ENCODE peak calls at places on chromosomes 3 and 15, in four cellular contexts. W, B, K and Z are unnamed samples. For H3K9me3, the result is how much of the 10 kb centered on the place peaks cover.

GRCh38 chr15:89198196-89198595 is 23.2 kb downstream of the RLBP1 start:
- DNase-seq in W (no peak), B (no peak), K (no peak), Z (no peak)

GRCh38 chr3:29642393-29643033 is 361.6 kb downstream of the RBMS3 start:
- DNase-seq in W (peak), B (no peak), K (no peak), Z (no peak)

GRCh38 chr3:132979606-132980005 is 58.6 kb upstream of the TMEM108 start:
- DNase-seq in W (no peak), B (no peak), K (no peak), Z (no peak)

GRCh38 chr3:105014631-105015030 is 352.1 kb upstream of the ALCAM start:
- DNase-seq in W (peak), B (no peak), K (no peak), Z (no peak)

GRCh38 chr15:32107477-32108080 is 77.3 kb downstream of the CHRNA7 start:
- DNase-seq in W (no peak), B (no peak), K (no peak), Z (no peak)

GRCh38 chr3:159637895-159638542 is 350.6 kb upstream of the IL12A start:
- DNase-seq in W (peak), B (no peak), K (no peak), Z (no peak)

GRCh38 chr15:92840149-92840548 is 60.0 kb upstream of the CHD2 start:
- DNase-seq in W (no peak), B (no peak), K (peak), Z (no peak)

GRCh38 chr3:48863122-48863521 is 15.4 kb upstream of the PRKAR2A start:
- DNase-seq in W (no peak), B (no peak), K (no peak), Z (no peak)

GRCh38 chr15:67383903-67384302 is 129.3 kb downstream of the IQCH start:
- DNase-seq in W (peak), B (no peak), K (no peak), Z (no peak)

GRCh38 chr3:16618721-16619120 is 13.5 kb upstream of the DAZL start:
- DNase-seq in W (peak), B (no peak), K (no peak), Z (no peak)

GRCh38 chr3:174153875-174154274 is 705.3 kb upstream of the NAALADL2 start:
- DNase-seq in W (peak), B (no peak), K (no peak), Z (no peak)

GRCh38 chr3:156350786-156351185 is 204.1 kb downstream of the SSR3 start:
- DNase-seq in W (no peak), B (no peak), K (no peak), Z (no peak)

GRCh38 chr15:95410757-95411156 is 919.7 kb upstream of the NR2F2 start:
- DNase-seq in W (no peak), B (no peak), K (no peak), Z (no peak)

GRCh38 chr15:40029979-40030893 is 8.7 kb downstream of the SRP14 start:
- DNase-seq in W (peak), B (no peak), K (no peak), Z (no peak)

GRCh38 chr3:126256256-126256655 is 75.9 kb upstream of the ALDH1L1 start:
- DNase-seq in W (peak), B (no peak), K (no peak), Z (no peak)

GRCh38 chr3:58560771-58561311 is 16.4 kb downstream of the FAM107A start:
- DNase-seq in W (peak), B (no peak), K (no peak), Z (no peak)

GRCh38 chr3:21330293-21330692 is 420.7 kb downstream of the ZNF385D start:
- DNase-seq in W (peak), B (no peak), K (no peak), Z (no peak)

GRCh38 chr15:52808441-52808840 is 18.3 kb upstream of the ONECUT1 start:
- DNase-seq in W (no peak), B (no peak), K (no peak), Z (no peak)

GRCh38 chr3:13891492-13892073 is 11.7 kb upstream of the WNT7A start:
- DNase-seq in W (no peak), B (no peak), K (no peak), Z (no peak)

GRCh38 chr3:29718661-29719065 is 437.8 kb downstream of the RBMS3 start:
- DNase-seq in W (no peak), B (no peak), K (no peak), Z (no peak)

GRCh38 chr15:89836255-89837133 is 21.8 kb upstream of the ANPEP start:
- DNase-seq in W (peak), B (no peak), K (no peak), Z (no peak)

GRCh38 chr15:38216763-38217162 is 35.9 kb upstream of the SPRED1 start:
- DNase-seq in W (no peak), B (no peak), K (no peak), Z (no peak)

GRCh38 chr15:81341351-81341750 is 17.4 kb upstream of the STARD5 start:
- DNase-seq in W (no peak), B (no peak), K (no peak), Z (no peak)

GRCh38 chr3:14253022-14253761 is 74.6 kb downstream of the LSM3 start:
- DNase-seq in W (no peak), B (peak), K (no peak), Z (no peak)

GRCh38 chr3:16884084-16884747 is 539 bp upstream of the PLCL2 start:
- DNase-seq in W (peak), B (peak), K (peak), Z (peak)

GRCh38 chr15:31439328-31439727 is 112.7 kb downstream of the KLF13 start:
- DNase-seq in W (no peak), B (no peak), K (no peak), Z (no peak)

GRCh38 chr3:50978991-50979667 is 304.4 kb downstream of the DOCK3 start:
- DNase-seq in W (no peak), B (no peak), K (no peak), Z (no peak)

GRCh38 chr3:71066356-71066755 is 517.2 kb downstream of the FOXP1 start:
- DNase-seq in W (no peak), B (no peak), K (peak), Z (peak)

GRCh38 chr3:190024912-190025311 is 95.8 kb downstream of the P3H2 start:
- DNase-seq in W (no peak), B (no peak), K (no peak), Z (no peak)

GRCh38 chr3:46898321-46899150 is 21.0 kb downstream of the PTH1R start:
- DNase-seq in W (no peak), B (no peak), K (no peak), Z (peak)
- H3K4me3 ChIP-seq in W (no peak), B (peak), K (peak), Z (no peak)

DNA sequence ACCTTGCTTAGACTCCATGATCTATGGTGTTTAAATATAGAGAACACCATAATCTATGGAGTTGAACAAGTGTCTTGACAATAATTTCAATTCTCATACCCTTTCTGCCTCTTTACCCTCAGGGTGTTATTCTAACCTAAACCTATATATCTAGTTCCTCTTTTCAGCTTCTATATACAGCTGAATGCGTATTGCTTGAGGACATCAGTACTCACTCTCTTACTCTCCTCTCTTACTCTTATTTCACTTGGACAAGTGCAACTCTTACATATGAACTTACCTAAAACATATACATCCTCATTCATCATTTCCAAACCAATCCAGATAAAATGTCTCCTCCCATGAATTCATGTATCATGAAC is 187.1 kb downstream of the RAP2B start:
- DNase-seq in W (no peak), B (no peak), K (no peak), Z (no peak)
- H3K9me3 ChIP-seq in W (under half), B (under half), K (under half), Z (under half)

GRCh38 chr3:194995922-194996321 is 275.0 kb downstream of the XXYLT1 start:
- DNase-seq in W (no peak), B (no peak), K (no peak), Z (no peak)
- H3K4me3 ChIP-seq in W (no peak), B (no peak), K (no peak), Z (no peak)

DNA sequence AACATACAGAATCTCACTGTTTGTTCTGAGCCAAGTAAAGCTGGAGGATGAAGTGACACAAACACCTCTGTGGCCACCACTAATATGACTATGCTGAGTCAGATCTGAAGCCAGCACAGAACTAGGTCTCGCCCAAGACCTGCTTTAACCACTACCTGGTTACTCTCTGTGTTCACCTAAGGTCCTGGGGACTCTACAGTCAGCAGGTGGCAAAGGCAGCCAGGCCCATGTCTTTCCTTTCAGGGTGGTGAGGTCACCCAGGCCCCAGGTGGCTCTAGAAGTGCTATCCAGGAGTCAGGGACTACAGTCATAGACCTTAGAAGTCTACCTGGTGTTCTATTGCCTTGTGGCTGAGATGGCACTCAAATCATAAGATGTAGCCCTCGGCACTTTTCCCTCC is 287.9 kb upstream of the ARRDC4 start:
- DNase-seq in W (no peak), B (no peak), K (no peak), Z (no peak)
- H3K9me3 ChIP-seq in W (under half), B (under half), K (under half), Z (under half)

DNA sequence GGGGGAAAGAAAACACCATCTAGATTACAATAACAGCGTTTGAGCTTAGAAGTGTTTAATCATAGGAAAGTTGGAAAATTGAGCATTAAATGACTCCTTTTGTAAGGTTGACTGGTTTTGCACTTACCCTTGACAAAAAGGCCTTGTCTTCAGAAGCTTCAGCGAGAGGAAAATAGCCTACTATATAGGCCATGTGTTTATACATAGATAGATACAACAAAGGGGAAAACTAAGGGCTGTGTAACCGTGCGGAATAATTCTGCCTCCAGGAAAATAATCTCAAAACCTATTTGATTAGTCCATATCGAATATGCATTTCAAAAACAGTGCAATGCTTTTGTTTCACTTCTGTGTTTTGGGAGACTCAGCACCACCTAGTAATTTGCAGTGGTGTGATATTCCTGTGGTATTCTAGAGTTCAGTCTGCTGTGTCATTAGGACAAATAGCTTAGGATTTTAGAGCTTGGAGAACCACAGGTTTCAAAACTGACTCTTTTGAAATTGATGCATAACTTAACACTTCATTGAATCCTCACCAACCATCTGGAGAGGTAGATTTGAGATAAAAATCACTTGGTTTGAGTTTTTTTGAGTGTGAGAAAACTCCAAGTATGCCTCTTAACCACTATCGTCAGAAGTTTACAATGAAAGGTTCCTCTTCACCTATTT is 1.8 kb downstream of the ARHGAP31 start:
- DNase-seq in W (peak), B (no peak), K (no peak), Z (no peak)
- H3K4me3 ChIP-seq in W (peak), B (peak), K (peak), Z (peak)

DNA sequence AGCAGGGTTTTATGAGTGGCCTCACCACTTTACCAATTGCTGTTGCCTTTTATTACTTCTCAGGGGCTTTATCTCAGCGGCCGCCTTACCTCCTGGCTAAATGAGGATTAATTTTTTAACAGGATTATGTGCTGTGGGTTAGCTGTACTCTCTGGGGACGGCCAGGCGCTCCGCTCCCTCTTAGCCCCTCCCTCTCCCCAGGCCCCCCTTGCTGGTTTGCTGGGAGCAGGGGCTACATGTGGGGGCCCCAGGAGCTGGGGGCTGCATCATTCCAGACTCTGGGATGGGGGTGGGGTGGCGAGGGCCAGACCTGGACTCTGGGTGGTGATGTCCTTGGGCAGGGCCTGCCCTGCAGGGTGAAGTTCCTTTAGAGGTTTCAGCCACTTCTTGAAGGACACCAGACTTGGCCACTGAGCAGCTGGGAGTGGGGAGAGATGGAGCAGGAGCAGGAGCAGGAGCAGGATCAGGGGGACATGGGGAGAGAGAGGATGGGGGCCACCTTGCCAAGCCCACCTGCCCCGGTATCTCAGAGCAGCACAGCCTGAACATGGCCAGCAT is 196.1 kb downstream of the GOLGA6L6 start:
- DNase-seq in W (no peak), B (no peak), K (no peak), Z (peak)
- H3K9me3 ChIP-seq in W (under half), B (half or more), K (under half), Z (under half)

GRCh38 chr3:45035441-45036301 is 9.6 kb downstream of the CLEC3B start:
- DNase-seq in W (peak), B (no peak), K (no peak), Z (peak)
- H3K4me3 ChIP-seq in W (peak), B (peak), K (peak), Z (peak)

GRCh38 chr3:196794467-196794866 is 54.8 kb downstream of the PAK2 start:
- DNase-seq in W (no peak), B (no peak), K (no peak), Z (no peak)
- H3K9me3 ChIP-seq in W (under half), B (under half), K (under half), Z (under half)